ENCODE peak calls at places on chromosomes 16 and 17, in four cellular contexts. One of them, this sample, is unnamed.

GRCh38 chr16:642189-643049 is 791 bp downstream of the MCRIP2 start:
- DNase-seq in NCI-H1417 treated with DMSO at 0.1 percent for 48 hours: no peak
- DNase-seq in stimulated activated CD4-positive, alpha-beta T cell treated with anti-CD3 and anti-CD28 coated beads, Interleukin-1b, Interleukin-23, amount 100 ng/mL, for 4 hours: peak; percentile 44
- DNase-seq in neuronal stem cell: no peak
- DNase-seq in this sample: no peak

GRCh38 chr16:3389663-3390338 is 11.0 kb downstream of the ZSCAN32 start:
- DNase-seq in NCI-H1417 treated with DMSO at 0.1 percent for 48 hours: no peak
- DNase-seq in stimulated activated CD4-positive, alpha-beta T cell treated with anti-CD3 and anti-CD28 coated beads, Interleukin-1b, Interleukin-23, amount 100 ng/mL, for 4 hours: no peak
- DNase-seq in neuronal stem cell: no peak
- DNase-seq in this sample: no peak

GRCh38 chr16:65099607-65100006 is 22.3 kb downstream of the CDH11 start:
- DNase-seq in NCI-H1417 treated with DMSO at 0.1 percent for 48 hours: no peak
- DNase-seq in stimulated activated CD4-positive, alpha-beta T cell treated with anti-CD3 and anti-CD28 coated beads, Interleukin-1b, Interleukin-23, amount 100 ng/mL, for 4 hours: no peak
- DNase-seq in neuronal stem cell: no peak
- DNase-seq in this sample: no peak

GRCh38 chr16:1979271-1980025 is 1.8 kb downstream of the NOXO1 start:
- DNase-seq in NCI-H1417 treated with DMSO at 0.1 percent for 48 hours: no peak
- DNase-seq in stimulated activated CD4-positive, alpha-beta T cell treated with anti-CD3 and anti-CD28 coated beads, Interleukin-1b, Interleukin-23, amount 100 ng/mL, for 4 hours: peak; percentile 39
- DNase-seq in neuronal stem cell: no peak
- DNase-seq in this sample: peak; percentile 64

GRCh38 chr17:49404371-49404770 is 10.3 kb downstream of the PHB1 start:
- DNase-seq in NCI-H1417 treated with DMSO at 0.1 percent for 48 hours: no peak
- DNase-seq in stimulated activated CD4-positive, alpha-beta T cell treated with anti-CD3 and anti-CD28 coated beads, Interleukin-1b, Interleukin-23, amount 100 ng/mL, for 4 hours: no peak
- DNase-seq in neuronal stem cell: no peak
- DNase-seq in this sample: no peak

GRCh38 chr17:48522990-48523389 is 7.8 kb downstream of the HOXB1 start:
- DNase-seq in NCI-H1417 treated with DMSO at 0.1 percent for 48 hours: no peak
- DNase-seq in stimulated activated CD4-positive, alpha-beta T cell treated with anti-CD3 and anti-CD28 coated beads, Interleukin-1b, Interleukin-23, amount 100 ng/mL, for 4 hours: no peak
- DNase-seq in neuronal stem cell: no peak
- DNase-seq in this sample: no peak

GRCh38 chr16:72298947-72299346 is 127.0 kb upstream of the PMFBP1 start:
- DNase-seq in NCI-H1417 treated with DMSO at 0.1 percent for 48 hours: no peak
- DNase-seq in stimulated activated CD4-positive, alpha-beta T cell treated with anti-CD3 and anti-CD28 coated beads, Interleukin-1b, Interleukin-23, amount 100 ng/mL, for 4 hours: no peak
- DNase-seq in neuronal stem cell: no peak
- DNase-seq in this sample: no peak

GRCh38 chr16:50501251-50501650 is 46.9 kb upstream of the NKD1 start:
- DNase-seq in NCI-H1417 treated with DMSO at 0.1 percent for 48 hours: no peak
- DNase-seq in stimulated activated CD4-positive, alpha-beta T cell treated with anti-CD3 and anti-CD28 coated beads, Interleukin-1b, Interleukin-23, amount 100 ng/mL, for 4 hours: no peak
- DNase-seq in neuronal stem cell: no peak
- DNase-seq in this sample: peak; percentile 38

GRCh38 chr16:23333034-23333579 is 31.0 kb downstream of the SCNN1B start:
- DNase-seq in NCI-H1417 treated with DMSO at 0.1 percent for 48 hours: no peak
- DNase-seq in stimulated activated CD4-positive, alpha-beta T cell treated with anti-CD3 and anti-CD28 coated beads, Interleukin-1b, Interleukin-23, amount 100 ng/mL, for 4 hours: no peak
- DNase-seq in neuronal stem cell: no peak
- DNase-seq in this sample: no peak

GRCh38 chr17:42924891-42925290 is 24.3 kb downstream of the G6PC1 start:
- DNase-seq in NCI-H1417 treated with DMSO at 0.1 percent for 48 hours: no peak
- DNase-seq in stimulated activated CD4-positive, alpha-beta T cell treated with anti-CD3 and anti-CD28 coated beads, Interleukin-1b, Interleukin-23, amount 100 ng/mL, for 4 hours: no peak
- DNase-seq in neuronal stem cell: no peak
- DNase-seq in this sample: no peak

GRCh38 chr16:66515543-66516171 is 34.3 kb downstream of the TK2 start:
- DNase-seq in NCI-H1417 treated with DMSO at 0.1 percent for 48 hours: no peak
- DNase-seq in stimulated activated CD4-positive, alpha-beta T cell treated with anti-CD3 and anti-CD28 coated beads, Interleukin-1b, Interleukin-23, amount 100 ng/mL, for 4 hours: no peak
- DNase-seq in neuronal stem cell: no peak
- DNase-seq in this sample: no peak

GRCh38 chr16:80009971-80010659 is 409.6 kb upstream of the MAF start:
- DNase-seq in NCI-H1417 treated with DMSO at 0.1 percent for 48 hours: no peak
- DNase-seq in stimulated activated CD4-positive, alpha-beta T cell treated with anti-CD3 and anti-CD28 coated beads, Interleukin-1b, Interleukin-23, amount 100 ng/mL, for 4 hours: no peak
- DNase-seq in neuronal stem cell: no peak
- DNase-seq in this sample: no peak

GRCh38 chr17:55398689-55399088 is 22.9 kb downstream of the MMD start:
- DNase-seq in NCI-H1417 treated with DMSO at 0.1 percent for 48 hours: no peak
- DNase-seq in stimulated activated CD4-positive, alpha-beta T cell treated with anti-CD3 and anti-CD28 coated beads, Interleukin-1b, Interleukin-23, amount 100 ng/mL, for 4 hours: no peak
- DNase-seq in neuronal stem cell: no peak
- DNase-seq in this sample: no peak

GRCh38 chr17:77420804-77421634 is 280.2 kb downstream of the SEC14L1 start:
- DNase-seq in NCI-H1417 treated with DMSO at 0.1 percent for 48 hours: peak; percentile 76
- DNase-seq in stimulated activated CD4-positive, alpha-beta T cell treated with anti-CD3 and anti-CD28 coated beads, Interleukin-1b, Interleukin-23, amount 100 ng/mL, for 4 hours: no peak
- DNase-seq in neuronal stem cell: no peak
- DNase-seq in this sample: peak; percentile 66

GRCh38 chr17:69606142-69606800 is 191.8 kb downstream of the MAP2K6 start:
- DNase-seq in NCI-H1417 treated with DMSO at 0.1 percent for 48 hours: no peak
- DNase-seq in stimulated activated CD4-positive, alpha-beta T cell treated with anti-CD3 and anti-CD28 coated beads, Interleukin-1b, Interleukin-23, amount 100 ng/mL, for 4 hours: no peak
- DNase-seq in neuronal stem cell: no peak
- DNase-seq in this sample: no peak

GRCh38 chr16:19136549-19137196 is 22.9 kb downstream of the ITPRIPL2 start:
- DNase-seq in NCI-H1417 treated with DMSO at 0.1 percent for 48 hours: no peak
- DNase-seq in stimulated activated CD4-positive, alpha-beta T cell treated with anti-CD3 and anti-CD28 coated beads, Interleukin-1b, Interleukin-23, amount 100 ng/mL, for 4 hours: no peak
- DNase-seq in neuronal stem cell: no peak
- DNase-seq in this sample: no peak

GRCh38 chr16:2532494-2533141 is 1.4 kb upstream of the CEMP1 start:
- DNase-seq in NCI-H1417 treated with DMSO at 0.1 percent for 48 hours: peak; percentile 1
- DNase-seq in stimulated activated CD4-positive, alpha-beta T cell treated with anti-CD3 and anti-CD28 coated beads, Interleukin-1b, Interleukin-23, amount 100 ng/mL, for 4 hours: peak; percentile 43
- DNase-seq in neuronal stem cell: no peak
- DNase-seq in this sample: no peak

GRCh38 chr17:39870776-39871175 is 2.8 kb downstream of the ZPBP2 start:
- DNase-seq in NCI-H1417 treated with DMSO at 0.1 percent for 48 hours: no peak
- DNase-seq in stimulated activated CD4-positive, alpha-beta T cell treated with anti-CD3 and anti-CD28 coated beads, Interleukin-1b, Interleukin-23, amount 100 ng/mL, for 4 hours: no peak
- DNase-seq in neuronal stem cell: no peak
- DNase-seq in this sample: no peak

GRCh38 chr16:21260870-21261791 is 17.0 kb downstream of the CRYM start:
- DNase-seq in NCI-H1417 treated with DMSO at 0.1 percent for 48 hours: no peak
- DNase-seq in stimulated activated CD4-positive, alpha-beta T cell treated with anti-CD3 and anti-CD28 coated beads, Interleukin-1b, Interleukin-23, amount 100 ng/mL, for 4 hours: no peak
- DNase-seq in neuronal stem cell: no peak
- DNase-seq in this sample: no peak

GRCh38 chr16:20348365-20349185 is 3.9 kb downstream of the UMOD start:
- DNase-seq in NCI-H1417 treated with DMSO at 0.1 percent for 48 hours: no peak
- DNase-seq in stimulated activated CD4-positive, alpha-beta T cell treated with anti-CD3 and anti-CD28 coated beads, Interleukin-1b, Interleukin-23, amount 100 ng/mL, for 4 hours: no peak
- DNase-seq in neuronal stem cell: no peak
- DNase-seq in this sample: peak; percentile 49

GRCh38 chr17:69651921-69652320 is 237.4 kb downstream of the MAP2K6 start:
- DNase-seq in NCI-H1417 treated with DMSO at 0.1 percent for 48 hours: no peak
- DNase-seq in stimulated activated CD4-positive, alpha-beta T cell treated with anti-CD3 and anti-CD28 coated beads, Interleukin-1b, Interleukin-23, amount 100 ng/mL, for 4 hours: no peak
- DNase-seq in neuronal stem cell: no peak
- DNase-seq in this sample: no peak

GRCh38 chr17:79082311-79083190 is 7.9 kb downstream of the ENGASE start:
- DNase-seq in NCI-H1417 treated with DMSO at 0.1 percent for 48 hours: no peak
- DNase-seq in stimulated activated CD4-positive, alpha-beta T cell treated with anti-CD3 and anti-CD28 coated beads, Interleukin-1b, Interleukin-23, amount 100 ng/mL, for 4 hours: peak; percentile 41
- DNase-seq in neuronal stem cell: peak; percentile 48
- DNase-seq in this sample: peak; percentile 86

GRCh38 chr17:7932949-7933348 is 943 bp downstream of the CNTROB start:
- DNase-seq in NCI-H1417 treated with DMSO at 0.1 percent for 48 hours: no peak
- DNase-seq in stimulated activated CD4-positive, alpha-beta T cell treated with anti-CD3 and anti-CD28 coated beads, Interleukin-1b, Interleukin-23, amount 100 ng/mL, for 4 hours: no peak
- DNase-seq in neuronal stem cell: no peak
- DNase-seq in this sample: peak; percentile 77

GRCh38 chr17:20223808-20224328 is 214.7 kb downstream of the SPECC1 start:
- DNase-seq in NCI-H1417 treated with DMSO at 0.1 percent for 48 hours: no peak
- DNase-seq in stimulated activated CD4-positive, alpha-beta T cell treated with anti-CD3 and anti-CD28 coated beads, Interleukin-1b, Interleukin-23, amount 100 ng/mL, for 4 hours: no peak
- DNase-seq in neuronal stem cell: no peak
- DNase-seq in this sample: no peak

GRCh38 chr16:81496742-81497141 is 52.1 kb downstream of the CMIP start:
- DNase-seq in NCI-H1417 treated with DMSO at 0.1 percent for 48 hours: no peak
- DNase-seq in stimulated activated CD4-positive, alpha-beta T cell treated with anti-CD3 and anti-CD28 coated beads, Interleukin-1b, Interleukin-23, amount 100 ng/mL, for 4 hours: no peak
- DNase-seq in neuronal stem cell: no peak
- DNase-seq in this sample: no peak

This sample was measured in ecto neural progenitor cell.